ENCODE peak calls at places on chromosomes 6 and 20, in five cellular contexts. One of them, this sample, is unnamed.

GRCh38 chr6:155030148-155030720 is 35.1 kb downstream of the TIAM2 start:
- DNase-seq in esophagus squamous epithelium: no peak
- DNase-seq in left lung: no peak
- DNase-seq in IMR-90: no peak
- DNase-seq in RWPE2: no peak
- DNase-seq in this sample: no peak

GRCh38 chr20:13009682-13010406 is 1.1 kb downstream of the SPTLC3 start:
- DNase-seq in RWPE2: no peak
- DNase-seq in IMR-90: peak
- DNase-seq in esophagus squamous epithelium: no peak
- DNase-seq in left lung: no peak
- DNase-seq in this sample: no peak

GRCh38 chr6:117169781-117170281 is 95.5 kb upstream of the VGLL2 start:
- DNase-seq in esophagus squamous epithelium: no peak
- DNase-seq in IMR-90: no peak
- DNase-seq in RWPE2: no peak
- DNase-seq in left lung: no peak
- DNase-seq in this sample: no peak

GRCh38 chr20:53847118-53847842 is 223.1 kb downstream of the BCAS1 start:
- DNase-seq in esophagus squamous epithelium: no peak
- DNase-seq in left lung: no peak
- DNase-seq in IMR-90: no peak
- DNase-seq in RWPE2: no peak
- DNase-seq in this sample: no peak

GRCh38 chr6:20173833-20174796 is 38.2 kb downstream of the MBOAT1 start:
- DNase-seq in RWPE2: no peak
- DNase-seq in IMR-90: no peak
- DNase-seq in esophagus squamous epithelium: no peak
- DNase-seq in left lung: no peak
- DNase-seq in this sample: no peak

GRCh38 chr6:3650959-3651697 is 100.4 kb downstream of the PXDC1 start:
- DNase-seq in left lung: no peak
- DNase-seq in IMR-90: no peak
- DNase-seq in esophagus squamous epithelium: no peak
- DNase-seq in RWPE2: no peak
- DNase-seq in this sample: no peak

GRCh38 chr6:76984572-76984971 is 478.7 kb downstream of the HTR1B start:
- DNase-seq in left lung: no peak
- DNase-seq in RWPE2: no peak
- DNase-seq in esophagus squamous epithelium: no peak
- DNase-seq in IMR-90: peak
- DNase-seq in this sample: no peak

GRCh38 chr20:58471161-58471834 is 43.9 kb downstream of the APCDD1L start:
- DNase-seq in left lung: no peak
- DNase-seq in IMR-90: peak
- DNase-seq in RWPE2: peak
- DNase-seq in esophagus squamous epithelium: no peak
- DNase-seq in this sample: no peak

GRCh38 chr6:151616091-151616513 is 122.3 kb downstream of the CCDC170 start:
- DNase-seq in RWPE2: no peak
- DNase-seq in left lung: no peak
- DNase-seq in IMR-90: no peak
- DNase-seq in esophagus squamous epithelium: no peak
- DNase-seq in this sample: no peak

GRCh38 chr6:27478141-27478705 is 5.3 kb upstream of the ZNF184 start:
- DNase-seq in RWPE2: no peak
- DNase-seq in esophagus squamous epithelium: no peak
- DNase-seq in IMR-90: peak
- DNase-seq in left lung: no peak
- DNase-seq in this sample: no peak

GRCh38 chr6:16712250-16712930 is 48.9 kb downstream of the ATXN1 start:
- DNase-seq in IMR-90: no peak
- DNase-seq in esophagus squamous epithelium: no peak
- DNase-seq in left lung: no peak
- DNase-seq in RWPE2: no peak
- DNase-seq in this sample: no peak

GRCh38 chr6:16716450-16716858 is 44.8 kb downstream of the ATXN1 start:
- DNase-seq in RWPE2: no peak
- DNase-seq in esophagus squamous epithelium: no peak
- DNase-seq in left lung: no peak
- DNase-seq in IMR-90: no peak
- DNase-seq in this sample: no peak

GRCh38 chr6:16713597-16713996 is 47.7 kb downstream of the ATXN1 start:
- DNase-seq in left lung: no peak
- DNase-seq in RWPE2: no peak
- DNase-seq in IMR-90: no peak
- DNase-seq in esophagus squamous epithelium: no peak
- DNase-seq in this sample: no peak

GRCh38 chr6:16711551-16712249 is 49.6 kb downstream of the ATXN1 start:
- DNase-seq in IMR-90: no peak
- DNase-seq in RWPE2: peak
- DNase-seq in left lung: no peak
- DNase-seq in esophagus squamous epithelium: no peak
- DNase-seq in this sample: no peak

DNA sequence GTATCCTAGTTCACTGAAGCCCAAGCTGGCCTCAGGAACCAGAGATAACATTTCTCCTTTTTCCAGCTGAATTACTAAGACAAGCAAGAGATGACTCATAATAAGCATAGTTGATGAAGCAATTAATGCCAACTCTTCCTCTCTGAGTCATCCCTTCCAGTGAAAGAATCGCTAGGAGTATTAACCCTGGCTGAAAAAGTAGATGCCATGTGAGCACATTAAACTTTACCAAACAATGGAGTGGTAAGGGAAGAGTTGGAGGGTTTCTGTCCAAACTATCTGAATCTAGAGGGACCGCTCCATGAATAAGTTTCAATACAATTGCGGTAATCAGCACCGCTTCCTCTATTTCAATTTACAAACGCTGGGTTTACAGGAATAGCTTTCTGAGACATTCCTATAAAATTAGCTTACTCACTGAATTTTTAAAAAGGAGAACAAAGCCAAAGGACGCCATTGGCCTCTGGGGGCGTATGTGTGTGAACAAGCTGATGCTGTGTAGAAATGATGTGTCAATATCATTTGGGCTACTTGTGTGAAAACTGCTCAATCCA is 48.3 kb downstream of the ATXN1 start:
- DNase-seq in left lung: no peak
- DNase-seq in IMR-90: peak
- DNase-seq in esophagus squamous epithelium: no peak
- DNase-seq in RWPE2: no peak
- DNase-seq in this sample: no peak
- TF ChIP-seq CTCF in left lung: peak
- TF ChIP-seq CTCF in IMR-90: peak
- TF ChIP-seq CTCF in esophagus squamous epithelium: peak
- TF ChIP-seq CTCF in RWPE2: peak
- TF ChIP-seq CTCF in this sample: no peak

GRCh38 chr6:157881375-157881774 is 58.3 kb downstream of the SNX9 start:
- DNase-seq in esophagus squamous epithelium: no peak
- DNase-seq in IMR-90: no peak
- DNase-seq in left lung: no peak
- DNase-seq in RWPE2: no peak
- DNase-seq in this sample: no peak
- TF ChIP-seq CTCF in esophagus squamous epithelium: no peak
- TF ChIP-seq CTCF in IMR-90: no peak
- TF ChIP-seq CTCF in left lung: no peak
- TF ChIP-seq CTCF in RWPE2: no peak
- TF ChIP-seq CTCF in this sample: no peak

DNA sequence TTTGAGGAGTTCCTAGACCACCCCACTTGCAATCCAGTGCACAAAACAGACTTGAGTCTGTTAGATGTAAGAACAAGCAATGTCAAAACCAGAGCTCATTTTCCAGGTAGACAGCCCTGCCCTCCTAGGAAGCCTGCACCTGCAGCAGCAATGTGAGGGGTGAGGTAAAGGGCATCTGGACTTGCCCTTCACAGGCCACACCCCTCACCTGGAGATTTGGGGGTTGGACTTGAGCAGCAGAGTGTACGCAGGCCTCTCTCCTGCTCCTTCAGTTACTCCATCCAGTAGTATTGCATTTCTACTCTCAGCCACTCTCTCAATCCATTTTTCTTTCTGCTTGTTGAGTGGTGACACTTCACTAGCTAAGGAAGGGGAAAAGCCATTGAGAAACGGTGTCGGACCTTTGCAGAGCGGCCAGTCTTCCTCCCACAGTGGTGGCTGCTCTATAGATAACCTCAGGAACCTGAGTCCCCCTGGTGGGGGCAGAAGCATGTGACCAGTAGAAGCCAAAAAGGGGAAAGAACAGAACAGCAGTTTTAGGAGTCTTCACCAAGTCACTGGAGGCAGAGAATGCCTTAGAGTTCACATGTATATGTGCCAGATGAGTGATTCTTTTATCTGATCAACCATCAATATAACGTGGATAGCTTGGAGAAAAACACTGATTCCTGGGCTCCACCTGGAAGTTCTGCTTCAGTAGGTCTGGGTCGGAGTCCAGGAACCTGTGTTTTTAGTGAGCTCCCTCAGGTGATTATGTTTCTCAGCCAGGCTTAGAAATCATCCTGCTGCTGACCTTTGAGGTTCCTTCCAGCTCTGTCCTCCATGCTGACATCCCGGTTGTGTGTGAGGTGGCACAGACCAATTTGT is 28.0 kb downstream of the ARFGEF2 start:
- DNase-seq in IMR-90: no peak
- DNase-seq in left lung: no peak
- DNase-seq in esophagus squamous epithelium: no peak
- DNase-seq in RWPE2: peak
- DNase-seq in this sample: no peak
- TF ChIP-seq CTCF in IMR-90: no peak
- TF ChIP-seq CTCF in left lung: no peak
- TF ChIP-seq CTCF in esophagus squamous epithelium: no peak
- TF ChIP-seq CTCF in RWPE2: no peak
- TF ChIP-seq CTCF in this sample: no peak

GRCh38 chr20:59682603-59683002 is 78.3 kb downstream of the PHACTR3 start:
- DNase-seq in IMR-90: no peak
- DNase-seq in esophagus squamous epithelium: no peak
- DNase-seq in RWPE2: peak
- DNase-seq in left lung: no peak
- DNase-seq in this sample: no peak
- TF ChIP-seq CTCF in IMR-90: no peak
- TF ChIP-seq CTCF in esophagus squamous epithelium: no peak
- TF ChIP-seq CTCF in RWPE2: no peak
- TF ChIP-seq CTCF in left lung: no peak
- TF ChIP-seq CTCF in this sample: no peak

GRCh38 chr20:44211177-44212039 is 837 bp upstream of the OSER1 start:
- DNase-seq in IMR-90: peak
- DNase-seq in left lung: no peak
- DNase-seq in esophagus squamous epithelium: no peak
- DNase-seq in RWPE2: no peak
- DNase-seq in this sample: no peak

GRCh38 chr20:44208770-44209169 is 1.8 kb downstream of the OSER1 start:
- DNase-seq in left lung: no peak
- DNase-seq in esophagus squamous epithelium: no peak
- DNase-seq in IMR-90: peak
- DNase-seq in RWPE2: no peak
- DNase-seq in this sample: no peak

GRCh38 chr20:44209691-44210421 is 715 bp downstream of the OSER1 start:
- DNase-seq in left lung: no peak
- DNase-seq in RWPE2: no peak
- DNase-seq in esophagus squamous epithelium: no peak
- DNase-seq in IMR-90: peak
- DNase-seq in this sample: no peak

GRCh38 chr20:44212792-44213191 is 2.2 kb upstream of the OSER1 start:
- DNase-seq in left lung: no peak
- DNase-seq in esophagus squamous epithelium: no peak
- DNase-seq in IMR-90: peak
- DNase-seq in RWPE2: no peak
- DNase-seq in this sample: no peak

DNA sequence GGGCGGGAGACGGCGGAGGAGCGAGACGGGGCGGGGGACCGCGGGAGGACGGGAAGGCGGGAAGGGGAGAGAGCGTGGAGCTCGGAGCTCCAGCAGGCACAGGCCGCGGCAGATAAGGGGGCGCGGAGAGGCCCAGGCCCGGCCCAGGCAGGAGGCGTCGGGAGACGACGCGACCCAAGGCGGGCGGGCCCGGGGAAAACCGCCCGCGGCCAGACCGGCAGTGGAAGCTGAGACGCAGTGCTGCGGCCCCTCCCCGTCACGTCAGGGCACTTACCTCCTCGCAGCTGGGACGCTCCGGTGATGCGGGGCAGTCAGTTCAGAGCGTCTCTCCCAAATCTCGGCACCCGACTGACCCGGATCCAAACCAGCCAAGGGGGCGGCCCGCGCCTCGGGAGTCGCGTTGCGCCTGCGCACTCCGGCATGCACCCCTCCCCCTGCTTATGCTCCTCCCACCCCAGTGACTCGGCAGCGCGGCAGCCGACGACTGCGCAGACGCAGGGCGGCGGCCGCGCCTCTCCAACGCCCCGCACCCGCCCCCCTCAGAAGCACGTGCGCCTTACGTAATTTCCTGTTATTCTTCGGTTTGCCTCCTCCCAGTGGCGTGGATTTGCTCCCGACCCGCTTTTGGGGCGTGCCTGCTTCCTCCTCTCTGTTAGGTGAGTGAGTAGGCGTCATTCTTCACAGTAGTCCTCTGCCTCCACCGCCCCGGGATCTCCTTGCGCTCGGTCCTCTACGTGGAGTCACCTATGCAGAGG is at the start of gene OSER1:
- DNase-seq in esophagus squamous epithelium: peak
- DNase-seq in RWPE2: peak
- DNase-seq in left lung: peak
- DNase-seq in IMR-90: peak
- DNase-seq in this sample: peak
- TF ChIP-seq CTCF in esophagus squamous epithelium: no peak
- TF ChIP-seq CTCF in RWPE2: peak
- TF ChIP-seq CTCF in left lung: no peak
- TF ChIP-seq CTCF in IMR-90: no peak
- TF ChIP-seq CTCF in this sample: no peak

GRCh38 chr20:15265910-15266309 is 928.5 kb upstream of the FLRT3 start:
- DNase-seq in RWPE2: no peak
- DNase-seq in esophagus squamous epithelium: no peak
- DNase-seq in left lung: no peak
- DNase-seq in IMR-90: no peak
- DNase-seq in this sample: no peak

DNA sequence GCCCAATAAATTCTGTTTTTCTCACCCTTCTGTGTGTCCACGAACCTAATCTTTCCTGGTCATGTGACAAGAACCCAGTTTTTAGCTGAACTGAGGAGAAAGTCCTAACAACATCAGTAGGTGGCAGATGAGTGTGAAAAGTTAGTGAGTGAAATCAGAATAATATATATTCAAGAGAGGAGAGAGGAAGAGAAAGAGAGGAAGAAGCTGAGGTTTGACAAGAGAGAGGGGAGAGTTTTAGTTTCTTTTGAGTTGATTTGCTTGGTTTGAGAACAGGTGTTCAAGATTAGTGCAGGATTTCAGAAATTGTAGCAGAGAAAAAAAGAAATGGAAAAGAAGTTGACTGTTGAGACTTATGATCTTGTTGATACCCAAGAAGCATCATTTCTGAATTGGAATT is 930.5 kb upstream of the FLRT3 start:
- DNase-seq in left lung: no peak
- DNase-seq in IMR-90: no peak
- DNase-seq in RWPE2: no peak
- DNase-seq in esophagus squamous epithelium: no peak
- DNase-seq in this sample: no peak
- TF ChIP-seq CTCF in left lung: no peak
- TF ChIP-seq CTCF in IMR-90: no peak
- TF ChIP-seq CTCF in RWPE2: no peak
- TF ChIP-seq CTCF in esophagus squamous epithelium: no peak
- TF ChIP-seq CTCF in this sample: no peak

This sample was measured in omental fat pad.